ENCODE peak calls at places on chromosomes 7 and 10, in four cellular contexts. F, Q, E and Z are unnamed samples.

GRCh38 chr10:70858759-70859158 is 29.6 kb downstream of the PCBD1 start:
- DNase-seq in F (no peak), Q (no peak), E (no peak), Z (no peak)

GRCh38 chr7:37491919-37492694 is 43.4 kb upstream of the ELMO1 start:
- DNase-seq in F (no peak), Q (no peak), E (no peak), Z (peak)

GRCh38 chr7:121419201-121420148 is 23.4 kb upstream of the FAM3C start:
- DNase-seq in F (no peak), Q (no peak), E (no peak), Z (no peak)

GRCh38 chr10:129769381-129770116 is 194.5 kb downstream of the EBF3 start:
- DNase-seq in F (no peak), Q (no peak), E (peak), Z (no peak)

GRCh38 chr7:125775319-125775718 is 845.7 kb upstream of the POT1 start:
- DNase-seq in F (no peak), Q (no peak), E (no peak), Z (no peak)

GRCh38 chr7:112771166-112771565 is 19.0 kb downstream of the TMEM168 start:
- DNase-seq in F (no peak), Q (no peak), E (no peak), Z (no peak)

GRCh38 chr7:95798401-95798930 is 26.1 kb downstream of the DYNC1I1 start:
- DNase-seq in F (no peak), Q (no peak), E (no peak), Z (no peak)

GRCh38 chr10:31756131-31757119 is 172.2 kb downstream of the ARHGAP12 start:
- DNase-seq in F (no peak), Q (no peak), E (no peak), Z (no peak)

GRCh38 chr7:78716876-78717275 is 736.6 kb downstream of the MAGI2 start:
- DNase-seq in F (no peak), Q (no peak), E (no peak), Z (peak)

GRCh38 chr10:30231071-30231652 is 117.9 kb downstream of the MTPAP start:
- DNase-seq in F (no peak), Q (no peak), E (no peak), Z (no peak)

GRCh38 chr7:34928052-34928451 is 109.2 kb downstream of the DPY19L1 start:
- DNase-seq in F (peak), Q (no peak), E (no peak), Z (peak)

GRCh38 chr7:34928560-34928959 is 108.7 kb downstream of the DPY19L1 start:
- DNase-seq in F (no peak), Q (no peak), E (no peak), Z (no peak)

GRCh38 chr7:34931739-34932138 is 105.5 kb downstream of the DPY19L1 start:
- DNase-seq in F (no peak), Q (no peak), E (no peak), Z (no peak)
- H3K4me3 ChIP-seq in F (no peak), Q (no peak), E (no peak), Z (no peak)

DNA sequence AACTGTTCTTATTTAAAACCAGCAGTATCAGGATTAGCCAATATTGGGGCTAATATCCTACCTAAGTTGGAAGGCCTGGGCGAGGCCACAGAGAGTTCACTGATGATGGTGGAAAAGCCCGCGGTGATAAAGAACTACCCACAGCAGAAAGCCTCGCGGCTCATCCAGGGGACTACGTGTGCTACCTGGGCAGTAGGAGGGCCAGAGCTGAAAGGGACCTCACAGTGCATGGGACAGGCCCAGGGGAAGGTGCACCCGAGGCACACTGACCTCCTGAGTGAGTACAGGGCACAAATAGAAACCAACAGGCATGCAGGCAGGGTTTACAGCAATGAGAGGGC is 1.4 kb downstream of the WDR86 start:
- DNase-seq in F (no peak), Q (no peak), E (no peak), Z (no peak)
- H3K4me3 ChIP-seq in F (peak), Q (no peak), E (peak), Z (peak)

DNA sequence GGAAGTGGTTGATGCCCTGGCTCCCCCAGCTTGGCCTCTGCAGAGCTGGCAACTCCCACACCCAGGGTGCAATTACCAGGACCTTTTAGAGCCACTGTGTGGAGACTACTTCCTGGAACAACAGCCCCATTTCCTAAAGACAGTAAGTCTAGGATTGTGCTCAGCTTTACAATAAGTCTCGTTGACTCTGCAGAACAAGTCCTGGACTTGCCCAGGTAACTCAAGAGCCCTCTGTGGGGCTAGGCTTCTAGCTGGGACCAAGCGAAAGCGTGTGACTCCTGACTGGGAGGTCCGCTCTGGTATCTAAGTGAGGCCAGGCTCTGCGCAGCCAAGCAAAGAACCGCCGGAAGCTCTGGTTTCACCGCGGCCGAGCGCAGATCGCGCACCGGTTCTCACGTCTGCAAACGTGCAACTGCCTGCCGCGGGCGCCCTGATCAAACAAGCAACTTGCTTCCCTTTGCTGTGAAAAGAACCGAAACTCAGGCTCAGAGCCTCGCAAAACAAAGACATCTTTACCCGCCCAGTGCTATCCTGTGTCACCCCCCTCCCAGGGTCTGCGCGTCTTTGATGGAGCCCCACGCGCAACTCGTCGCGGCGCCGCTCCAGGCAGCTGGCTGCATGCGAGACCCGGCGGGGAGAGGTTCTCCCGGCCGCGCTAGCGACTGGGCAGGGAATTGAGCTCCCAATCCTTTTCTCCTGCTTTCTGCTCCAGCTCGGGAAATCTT is 4.4 kb upstream of the PDLIM1 start:
- DNase-seq in F (no peak), Q (no peak), E (peak), Z (peak)
- H3K4me3 ChIP-seq in F (peak), Q (peak), E (no peak), Z (peak)

DNA sequence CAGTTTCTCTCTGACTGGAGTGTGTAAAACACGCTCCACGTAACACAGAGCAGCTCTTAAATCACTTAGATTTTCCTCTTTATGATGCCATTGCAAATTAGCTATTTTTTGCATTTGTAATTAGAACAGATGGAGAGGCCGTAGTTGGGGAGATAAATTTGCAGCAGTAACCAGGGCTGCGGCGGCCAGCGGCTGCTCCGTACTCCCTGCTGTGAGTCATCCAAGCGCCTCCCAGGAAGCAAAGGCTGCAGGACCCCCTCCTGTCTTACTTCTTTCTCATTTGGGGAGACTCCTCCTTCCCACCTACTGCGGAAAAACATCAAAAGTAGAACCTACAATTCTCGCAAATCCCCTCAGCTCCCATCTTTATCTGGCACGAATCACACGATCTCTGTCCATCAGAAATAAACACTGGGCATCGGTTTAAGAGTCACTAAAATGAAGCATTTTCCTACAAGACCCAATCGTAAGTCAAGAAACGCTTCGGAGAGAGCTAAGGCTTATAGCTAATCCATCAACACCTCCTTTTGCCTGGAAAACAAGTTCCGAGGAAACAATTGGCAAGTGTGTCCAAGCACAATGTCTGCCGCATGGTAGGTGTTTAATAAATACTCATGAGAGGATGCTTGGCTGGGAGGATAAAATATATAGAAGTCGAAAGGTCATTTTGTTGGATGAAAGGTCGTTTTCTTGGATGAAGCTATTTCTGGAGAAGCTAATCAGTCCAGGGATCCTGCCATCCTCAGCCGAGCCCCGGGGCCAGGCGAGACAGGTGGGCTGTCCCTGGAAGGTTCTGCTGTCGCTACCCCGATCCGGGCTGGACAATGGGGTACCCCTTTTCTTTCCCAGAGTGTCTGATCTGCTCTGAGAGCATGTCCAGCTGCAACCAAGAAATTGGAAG is 31.7 kb upstream of the MSRB2 start:
- DNase-seq in F (peak), Q (no peak), E (no peak), Z (no peak)
- H3K4me3 ChIP-seq in F (peak), Q (no peak), E (no peak), Z (no peak)

DNA sequence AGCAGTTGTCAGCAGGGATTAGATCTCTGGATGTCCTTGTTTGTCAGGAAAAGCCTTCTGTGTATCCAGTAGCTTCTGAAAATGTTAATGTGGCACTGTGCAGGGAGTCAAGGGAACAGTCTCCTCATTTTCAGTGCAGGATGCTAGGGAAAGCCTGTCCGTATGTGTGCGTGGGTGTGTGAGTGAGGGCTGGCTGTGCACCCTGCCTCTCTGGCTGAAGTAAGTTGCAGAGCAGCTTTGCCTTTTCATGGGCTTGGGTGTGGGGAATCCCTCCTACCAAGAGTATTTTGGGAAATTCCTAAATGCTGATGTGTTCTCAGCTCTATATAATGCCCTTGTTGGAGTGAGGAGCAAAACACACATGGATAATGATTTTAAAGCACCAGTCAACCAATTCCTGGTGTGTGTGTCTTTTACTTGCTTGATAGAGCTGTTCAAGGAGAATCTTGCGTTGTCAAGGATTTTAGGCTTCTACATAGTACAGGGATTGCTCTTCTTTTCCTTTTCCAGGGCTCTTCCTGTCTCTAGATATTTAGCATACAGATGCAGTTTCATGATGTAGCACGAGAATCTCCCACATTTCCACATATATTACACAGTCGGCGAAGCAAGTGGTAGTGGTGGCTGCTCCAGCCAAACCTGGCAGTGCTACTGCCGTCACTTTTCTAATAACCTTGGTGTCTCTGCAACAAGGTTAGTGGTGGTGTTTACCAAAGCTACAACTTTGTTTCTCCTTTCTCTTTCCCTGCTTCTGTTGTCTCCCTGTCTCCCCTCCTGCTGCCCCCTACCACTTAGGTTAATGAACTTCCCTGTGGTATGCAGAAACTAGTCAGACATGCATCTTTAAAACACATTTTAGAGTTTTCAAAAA is 92.8 kb downstream of the MCU start:
- DNase-seq in F (peak), Q (peak), E (no peak), Z (peak)
- H3K4me3 ChIP-seq in F (peak), Q (no peak), E (no peak), Z (no peak)